ENCODE peak calls at places on chromosomes 12 and 14, in six cellular contexts. M, E, K, R, X and Z are unnamed samples.

GRCh38 chr14:47929334-47929733 is 253.9 kb upstream of the MDGA2 start:
- DNase-seq in M (no peak), E (no peak), K (no peak), R (peak; percentile 5), X (no peak), Z (no peak)

GRCh38 chr12:48995061-48995879 is 3.9 kb downstream of the DDN start:
- DNase-seq in M (peak; percentile 76), E (peak; percentile 72), K (peak; percentile 93), R (peak; percentile 86), X (peak; percentile 80), Z (peak; percentile 39)

GRCh38 chr12:21942377-21942703 is 1.1 kb upstream of the ABCC9 start:
- DNase-seq in M (no peak), E (no peak), K (no peak), R (no peak), X (no peak), Z (no peak)

GRCh38 chr14:105588236-105588860 is 62.0 kb downstream of the TMEM121 start:
- DNase-seq in M (no peak), E (no peak), K (no peak), R (no peak), X (no peak), Z (no peak)

GRCh38 chr12:59086124-59086523 is 165.8 kb upstream of the LRIG3 start:
- DNase-seq in M (no peak), E (no peak), K (no peak), R (no peak), X (peak; percentile 45), Z (peak; percentile 94)

GRCh38 chr12:13851828-13852227 is 129.6 kb downstream of the GRIN2B start:
- DNase-seq in M (no peak), E (no peak), K (no peak), R (no peak), X (no peak), Z (peak; percentile 8)

GRCh38 chr12:81683881-81684280 is 75.3 kb downstream of the PPFIA2 start:
- DNase-seq in M (no peak), E (no peak), K (no peak), R (no peak), X (no peak), Z (no peak)

GRCh38 chr14:100900837-100901390 is 2.6 kb downstream of the RTL1 start:
- DNase-seq in M (no peak), E (no peak), K (peak; percentile 51), R (no peak), X (peak; percentile 49), Z (peak; percentile 74)

GRCh38 chr12:12209675-12210074 is 57.2 kb downstream of the LRP6 start:
- DNase-seq in M (no peak), E (no peak), K (no peak), R (no peak), X (no peak), Z (no peak)

GRCh38 chr12:6377667-6377994 is 2.3 kb upstream of the SCNN1A start:
- DNase-seq in M (no peak), E (no peak), K (no peak), R (no peak), X (no peak), Z (no peak)

GRCh38 chr14:91230363-91231035 is 14.0 kb downstream of the GPR68 start:
- DNase-seq in M (peak; percentile 13), E (no peak), K (no peak), R (no peak), X (no peak), Z (no peak)

GRCh38 chr14:22556021-22556989 is 32.7 kb downstream of the DAD1 start:
- DNase-seq in M (no peak), E (peak; percentile 41), K (no peak), R (peak; percentile 87), X (no peak), Z (no peak)